ENCODE peak calls at places on chromosomes 6 and 20, in four cellular contexts. I is AG04449, H is Peyer's patch, F is hepatocyte. T is an unnamed sample.

GRCh38 chr6:43963877-43964658 is 163.2 kb downstream of the MRPL14 start:
- DNase-seq in I (no peak), H (no peak), F (no peak), T (no peak)

GRCh38 chr6:20437639-20438038 is 36.0 kb downstream of the E2F3 start:
- DNase-seq in F (no peak), H (no peak), I (no peak), T (no peak)

GRCh38 chr20:9516658-9516987 is 2.2 kb downstream of the LAMP5 start:
- DNase-seq in F (no peak), H (no peak), I (no peak), T (no peak)

GRCh38 chr6:154532426-154532825 is 21.9 kb upstream of the CNKSR3 start:
- DNase-seq in I (no peak), F (no peak), H (no peak), T (no peak)

GRCh38 chr20:17660667-17661066 is 21.4 kb downstream of the RRBP1 start:
- DNase-seq in I (no peak), H (peak), F (no peak), T (no peak)

GRCh38 chr6:134822920-134823430 is 126.9 kb downstream of the ALDH8A1 start:
- DNase-seq in F (peak), I (no peak), H (no peak), T (peak)

GRCh38 chr20:41534842-41535241 is 83.3 kb downstream of the CHD6 start:
- DNase-seq in F (no peak), I (no peak), H (no peak), T (no peak)

GRCh38 chr20:21167261-21167660 is 41.4 kb downstream of the KIZ start:
- DNase-seq in I (no peak), F (no peak), H (no peak), T (no peak)

GRCh38 chr6:2942916-2943563 is 28.3 kb downstream of the SERPINB6 start:
- DNase-seq in H (peak), I (no peak), F (no peak), T (no peak)

GRCh38 chr6:7975764-7976146 is 65.2 kb upstream of the TXNDC5 start:
- DNase-seq in F (peak), H (peak), I (no peak), T (no peak)

GRCh38 chr20:46872315-46873211 is 22.1 kb upstream of the EYA2 start:
- DNase-seq in I (no peak), F (no peak), H (no peak), T (no peak)

GRCh38 chr6:43910638-43911353 is 140.8 kb downstream of the VEGFA start:
- DNase-seq in I (peak), H (no peak), F (peak), T (peak)

GRCh38 chr6:153170511-153170910 is 39.4 kb upstream of the RGS17 start:
- DNase-seq in F (no peak), H (no peak), I (no peak), T (peak)

GRCh38 chr6:22147983-22148797 is 148.6 kb downstream of the PRL start:
- DNase-seq in F (peak), H (no peak), I (peak), T (peak)

GRCh38 chr20:38111366-38112232 is 53.5 kb downstream of the TGM2 start:
- DNase-seq in H (peak), I (no peak), F (no peak), T (no peak)

GRCh38 chr20:62376112-62377063 is 9.3 kb upstream of the LAMA5 start:
- DNase-seq in H (no peak), I (no peak), F (peak), T (no peak)

GRCh38 chr20:51695574-51696303 is 72.5 kb downstream of the ATP9A start:
- DNase-seq in H (no peak), I (peak), F (peak), T (peak)

GRCh38 chr20:50339196-50339901 is 148.7 kb downstream of the CEBPB start:
- DNase-seq in F (no peak), I (peak), H (no peak), T (no peak)

GRCh38 chr20:34473262-34473883 is 42.8 kb upstream of the DYNLRB1 start:
- DNase-seq in I (no peak), H (peak), F (peak), T (peak)

GRCh38 chr6:158142789-158143188 is 25.3 kb downstream of the SERAC1 start:
- DNase-seq in H (no peak), F (peak), I (peak), T (peak)

GRCh38 chr6:141752677-141753076 is 380.0 kb upstream of the GJE1 start:
- DNase-seq in H (no peak), I (no peak), F (no peak), T (no peak)

GRCh38 chr20:43925215-43925614 is 10.6 kb downstream of the TOX2 start:
- DNase-seq in H (no peak), I (no peak), F (no peak), T (no peak)

GRCh38 chr20:18087054-18087453 is 29.3 kb upstream of the OVOL2 start:
- DNase-seq in I (no peak), F (no peak), H (no peak), T (no peak)

GRCh38 chr6:306641-307061 is 14.4 kb downstream of the DUSP22 start:
- DNase-seq in F (no peak), H (peak), I (no peak), T (no peak)

GRCh38 chr6:1701668-1702353 is 92.1 kb downstream of the FOXC1 start:
- DNase-seq in F (peak), H (no peak), I (peak), T (peak)

GRCh38 chr20:32439132-32439829 is 81.2 kb downstream of the ASXL1 start:
- DNase-seq in H (peak), I (peak), F (peak), T (peak)

GRCh38 chr6:107398005-107398404 is 61.4 kb downstream of the PDSS2 start:
- DNase-seq in F (no peak), I (no peak), H (no peak), T (no peak)

GRCh38 chr20:8476023-8476422 is 344.0 kb downstream of the PLCB1 start:
- DNase-seq in I (no peak), H (no peak), F (no peak), T (peak)

GRCh38 chr6:150635906-150636514 is 36.3 kb downstream of the PLEKHG1 start:
- DNase-seq in I (no peak), F (peak), H (no peak), T (no peak)

GRCh38 chr6:27873101-27874030 is 38.8 kb downstream of the OR2B2 start:
- DNase-seq in F (peak), I (no peak), H (peak), T (no peak)

GRCh38 chr6:53979468-53980067 is 131.7 kb upstream of the MLIP start:
- DNase-seq in I (no peak), F (peak), H (peak), T (no peak)

GRCh38 chr20:48480391-48480790 is 347.4 kb downstream of the PREX1 start:
- DNase-seq in I (no peak), H (no peak), F (no peak), T (no peak)

GRCh38 chr6:131825946-131826345 is 18.1 kb downstream of the ENPP1 start:
- DNase-seq in I (no peak), F (no peak), H (no peak), T (no peak)

GRCh38 chr20:63519765-63520593 is 586 bp upstream of the PPDPF start:
- DNase-seq in I (no peak), H (peak), F (peak), T (no peak)

DNA sequence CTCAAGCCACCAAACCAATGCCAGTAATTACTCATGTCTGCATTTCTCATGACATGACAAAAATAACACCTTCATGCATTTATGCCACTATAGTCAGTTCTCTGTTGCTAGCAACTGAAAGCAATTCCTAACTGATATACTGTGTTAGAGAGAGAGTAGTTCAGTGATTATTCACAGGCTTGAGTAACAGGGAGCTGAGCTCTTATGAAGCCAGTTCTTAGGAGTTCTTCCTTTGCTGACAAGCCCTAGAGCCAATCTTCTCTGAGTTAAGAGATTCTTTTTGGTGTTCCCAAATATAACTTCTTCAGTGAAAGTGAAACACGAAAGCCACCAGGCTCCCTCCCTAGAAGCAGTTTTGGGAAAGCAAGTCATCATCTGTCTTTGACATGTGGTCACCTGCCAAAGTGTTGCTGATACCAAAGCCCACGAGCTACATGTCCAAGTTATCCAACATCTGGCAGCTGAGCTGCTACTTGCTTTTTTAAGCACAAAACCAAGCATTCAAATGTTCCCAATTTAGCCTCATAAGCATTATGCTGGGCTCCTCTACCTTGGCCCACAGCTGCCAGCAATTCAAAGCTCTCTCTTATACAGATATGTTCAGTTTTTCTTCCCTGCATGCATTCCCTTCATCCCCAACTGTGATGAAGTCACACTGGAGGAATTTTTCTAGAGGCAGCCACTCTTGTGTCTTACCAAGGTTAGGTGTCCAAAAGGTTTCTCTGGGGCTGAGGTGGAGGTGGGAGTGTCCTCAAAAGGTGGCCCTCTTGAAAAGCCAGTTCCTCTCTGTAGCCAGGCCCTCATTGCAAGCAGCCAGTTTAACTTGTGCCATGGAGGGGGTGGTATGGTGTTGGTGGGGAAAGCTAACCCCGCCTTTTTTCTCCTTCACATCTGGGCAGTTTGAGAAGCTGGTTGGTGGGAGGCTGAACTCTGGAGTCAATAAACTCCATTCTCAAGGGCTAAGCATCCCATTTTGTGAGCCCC is 92.7 kb upstream of the ARMC2 start:
- DNase-seq in I (no peak), F (no peak), H (peak), T (no peak)
- H3K4me3 ChIP-seq in I (no peak), F (no peak), H (no peak), T (no peak)

GRCh38 chr6:93678841-93679454 is 259.6 kb upstream of the EPHA7 start:
- DNase-seq in I (no peak), H (no peak), F (no peak), T (no peak)
- H3K4me3 ChIP-seq in I (no peak), H (no peak), F (no peak), T (no peak)

DNA sequence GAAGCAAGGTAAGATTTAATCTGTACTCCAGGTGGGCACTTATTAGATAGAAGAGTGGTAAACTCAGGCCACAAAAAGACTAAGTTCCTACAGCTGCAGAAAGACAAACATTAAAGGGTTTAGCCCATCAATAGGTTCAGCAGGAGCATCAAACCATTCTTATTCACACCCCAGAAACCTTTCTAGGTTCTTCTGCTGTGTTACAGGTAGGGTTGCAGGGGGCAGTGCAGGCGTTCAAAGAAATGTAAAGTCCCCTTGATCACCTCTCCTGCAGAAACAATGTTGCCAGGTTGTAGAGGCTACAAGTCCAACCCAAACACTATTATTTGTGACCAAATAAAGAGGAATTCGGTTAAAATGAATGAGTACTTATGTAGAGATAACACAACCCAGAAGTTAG is 31.8 kb downstream of the PHACTR1 start:
- DNase-seq in F (no peak), H (no peak), I (no peak), T (no peak)
- H3K4me3 ChIP-seq in F (no peak), H (no peak), I (no peak), T (no peak)

GRCh38 chr6:52666523-52666922 is 4.4 kb upstream of the TMEM14A start:
- DNase-seq in H (no peak), I (no peak), F (no peak), T (no peak)
- H3K4me3 ChIP-seq in H (no peak), I (peak), F (peak), T (peak)